ENCODE peak calls at places on chromosomes 7 and 10, in seven cellular contexts. Y is spleen, N is endothelial cell of umbilical vein, Q is Panc1, O is HL-60, V is K562, B is upper lobe of left lung. W is an unnamed sample.

GRCh38 chr7:953547-954327 is 743 bp downstream of the ADAP1 start:
- DNase-seq in Y (peak), N (no peak), Q (no peak), O (peak), V (no peak), B (peak), W (no peak)

GRCh38 chr7:7504910-7505704 is 30.6 kb downstream of the COL28A1 start:
- DNase-seq in Y (no peak), N (no peak), Q (no peak), O (no peak), V (no peak), B (no peak), W (no peak)

GRCh38 chr10:97445722-97446639 is at the start of the genes EXOSC1 and ZDHHC16:
- DNase-seq in Y (peak), N (peak), Q (peak), O (peak), V (peak), B (peak), W (peak)

GRCh38 chr7:107652642-107653041 is 8.0 kb upstream of the SLC26A4 start:
- DNase-seq in Y (no peak), N (no peak), Q (no peak), O (no peak), V (no peak), B (no peak), W (no peak)

GRCh38 chr10:126904807-126905686 is at the start of gene DOCK1:
- DNase-seq in Y (peak), N (peak), Q (no peak), O (no peak), V (no peak), B (peak), W (no peak)

GRCh38 chr7:133165001-133165400 is 83.1 kb upstream of the CHCHD3 start:
- DNase-seq in Y (no peak), N (no peak), Q (no peak), O (no peak), V (no peak), B (no peak), W (no peak)

GRCh38 chr10:58666024-58666423 is 153.4 kb downstream of the BICC1 start:
- DNase-seq in Y (no peak), N (no peak), Q (no peak), O (no peak), V (no peak), B (no peak), W (no peak)

GRCh38 chr10:32938554-32939061 is 19.4 kb downstream of the ITGB1 start:
- DNase-seq in Y (peak), N (no peak), Q (no peak), O (peak), V (peak), B (no peak), W (no peak)

GRCh38 chr7:48101880-48102448 is 12.9 kb downstream of the UPP1 start:
- DNase-seq in Y (no peak), N (no peak), Q (no peak), O (no peak), V (peak), B (no peak), W (peak)

GRCh38 chr10:22491480-22491879 is 146.2 kb downstream of the SPAG6 start:
- DNase-seq in Y (no peak), N (no peak), Q (no peak), O (no peak), V (no peak), B (no peak), W (peak)

GRCh38 chr10:81414038-81414437 is 461.0 kb upstream of the NRG3 start:
- DNase-seq in Y (no peak), N (peak), Q (no peak), O (no peak), V (no peak), B (no peak), W (no peak)

GRCh38 chr7:5451391-5451790 is 27.8 kb upstream of the TNRC18 start:
- DNase-seq in Y (no peak), N (no peak), Q (no peak), O (no peak), V (no peak), B (no peak), W (no peak)

GRCh38 chr10:95391570-95392249 is 100.9 kb upstream of the PDLIM1 start:
- DNase-seq in Y (no peak), N (no peak), Q (no peak), O (no peak), V (peak), B (no peak), W (no peak)

GRCh38 chr10:32946108-32946507 is 11.9 kb downstream of the ITGB1 start:
- DNase-seq in Y (no peak), N (no peak), Q (no peak), O (no peak), V (no peak), B (no peak), W (no peak)

GRCh38 chr7:37504791-37505190 is 56.1 kb upstream of the ELMO1 start:
- DNase-seq in Y (no peak), N (peak), Q (no peak), O (no peak), V (no peak), B (no peak), W (peak)

GRCh38 chr7:80597875-80598274 is 40.6 kb upstream of the CD36 start:
- DNase-seq in Y (no peak), N (no peak), Q (no peak), O (no peak), V (no peak), B (no peak), W (no peak)

GRCh38 chr10:34815174-34816066 is at the start of gene PARD3:
- DNase-seq in Y (peak), N (peak), Q (no peak), O (no peak), V (peak), B (peak), W (no peak)

GRCh38 chr7:87517136-87517805 is 41.8 kb upstream of the ABCB4 start:
- DNase-seq in Y (no peak), N (no peak), Q (no peak), O (peak), V (no peak), B (no peak), W (no peak)

GRCh38 chr7:28573751-28574295 is 161.5 kb downstream of the CREB5 start:
- DNase-seq in Y (no peak), N (no peak), Q (no peak), O (no peak), V (no peak), B (no peak), W (no peak)

GRCh38 chr10:112950714-112951348 is 784 bp downstream of the TCF7L2 start:
- DNase-seq in Y (peak), N (peak), Q (no peak), O (peak), V (peak), B (peak), W (no peak)

GRCh38 chr10:26439436-26440090 is 1.4 kb downstream of the APBB1IP start:
- DNase-seq in Y (no peak), N (no peak), Q (no peak), O (no peak), V (no peak), B (no peak), W (peak)

GRCh38 chr10:113765910-113766309 is 14.4 kb downstream of the PLEKHS1 start:
- DNase-seq in Y (no peak), N (no peak), Q (no peak), O (no peak), V (no peak), B (no peak), W (no peak)

GRCh38 chr7:156577645-156578577 is 62.7 kb upstream of the RNF32 start:
- DNase-seq in Y (no peak), N (no peak), Q (no peak), O (no peak), V (no peak), B (no peak), W (no peak)

GRCh38 chr10:72563327-72563932 is 62.4 kb downstream of the MICU1 start:
- DNase-seq in Y (no peak), N (peak), Q (no peak), O (peak), V (no peak), B (no peak), W (no peak)

GRCh38 chr10:29228586-29228985 is 60.3 kb upstream of the LYZL1 start:
- DNase-seq in Y (no peak), N (no peak), Q (no peak), O (no peak), V (no peak), B (no peak), W (no peak)

GRCh38 chr7:82760831-82761230 is 317.3 kb upstream of the CACNA2D1 start:
- DNase-seq in Y (no peak), N (no peak), Q (no peak), O (no peak), V (no peak), B (no peak), W (no peak)

GRCh38 chr7:45174966-45175765 is 17.6 kb downstream of the RAMP3 start:
- DNase-seq in Y (peak), N (no peak), Q (no peak), O (no peak), V (no peak), B (no peak), W (no peak)

GRCh38 chr7:15546272-15546792 is 15.5 kb downstream of the AGMO start:
- DNase-seq in Y (no peak), N (no peak), Q (no peak), O (no peak), V (no peak), B (no peak), W (no peak)

GRCh38 chr10:17847586-17848296 is 38.6 kb downstream of the MRC1 start:
- DNase-seq in Y (no peak), N (peak), Q (no peak), O (no peak), V (peak), B (no peak), W (no peak)

GRCh38 chr10:100730739-100731602 is 14.4 kb upstream of the PAX2 start:
- DNase-seq in Y (peak), N (no peak), Q (no peak), O (peak), V (no peak), B (peak), W (no peak)

GRCh38 chr10:45308707-45309106 is 6.7 kb downstream of the OR13A1 start:
- DNase-seq in Y (no peak), N (no peak), Q (no peak), O (peak), V (peak), B (no peak), W (no peak)

GRCh38 chr7:73746378-73746777 is 7.8 kb upstream of the ABHD11 start:
- DNase-seq in Y (no peak), N (no peak), Q (no peak), O (no peak), V (no peak), B (no peak), W (no peak)

GRCh38 chr7:123725586-123726171 is 23.1 kb downstream of the WASL start:
- DNase-seq in Y (no peak), N (no peak), Q (no peak), O (no peak), V (no peak), B (no peak), W (no peak)

GRCh38 chr10:70757856-70758255 is 27.3 kb downstream of the TBATA start:
- DNase-seq in Y (peak), N (no peak), Q (no peak), O (no peak), V (no peak), B (peak), W (no peak)

GRCh38 chr10:123009105-123009805 is 449 bp downstream of the ACADSB start:
- DNase-seq in Y (peak), N (peak), Q (no peak), O (peak), V (peak), B (peak), W (no peak)

GRCh38 chr10:74766501-74766900 is 59.9 kb upstream of the KAT6B start:
- DNase-seq in Y (no peak), N (no peak), Q (no peak), O (no peak), V (no peak), B (no peak), W (no peak)

GRCh38 chr7:2116086-2116810 is 116.5 kb downstream of the MAD1L1 start:
- DNase-seq in Y (no peak), N (no peak), Q (no peak), O (no peak), V (no peak), B (no peak), W (no peak)

GRCh38 chr10:71863203-71863602 is 12.2 kb upstream of the PSAP start:
- DNase-seq in Y (peak), N (no peak), Q (no peak), O (no peak), V (peak), B (no peak), W (no peak)

GRCh38 chr7:140661124-140661523 is 11.6 kb upstream of the ADCK2 start:
- DNase-seq in Y (no peak), N (no peak), Q (no peak), O (no peak), V (no peak), B (no peak), W (no peak)
- TF ChIP-seq CTCF in Y (no peak), N (no peak), Q (peak), O (no peak), V (peak), B (no peak), W (peak)

DNA sequence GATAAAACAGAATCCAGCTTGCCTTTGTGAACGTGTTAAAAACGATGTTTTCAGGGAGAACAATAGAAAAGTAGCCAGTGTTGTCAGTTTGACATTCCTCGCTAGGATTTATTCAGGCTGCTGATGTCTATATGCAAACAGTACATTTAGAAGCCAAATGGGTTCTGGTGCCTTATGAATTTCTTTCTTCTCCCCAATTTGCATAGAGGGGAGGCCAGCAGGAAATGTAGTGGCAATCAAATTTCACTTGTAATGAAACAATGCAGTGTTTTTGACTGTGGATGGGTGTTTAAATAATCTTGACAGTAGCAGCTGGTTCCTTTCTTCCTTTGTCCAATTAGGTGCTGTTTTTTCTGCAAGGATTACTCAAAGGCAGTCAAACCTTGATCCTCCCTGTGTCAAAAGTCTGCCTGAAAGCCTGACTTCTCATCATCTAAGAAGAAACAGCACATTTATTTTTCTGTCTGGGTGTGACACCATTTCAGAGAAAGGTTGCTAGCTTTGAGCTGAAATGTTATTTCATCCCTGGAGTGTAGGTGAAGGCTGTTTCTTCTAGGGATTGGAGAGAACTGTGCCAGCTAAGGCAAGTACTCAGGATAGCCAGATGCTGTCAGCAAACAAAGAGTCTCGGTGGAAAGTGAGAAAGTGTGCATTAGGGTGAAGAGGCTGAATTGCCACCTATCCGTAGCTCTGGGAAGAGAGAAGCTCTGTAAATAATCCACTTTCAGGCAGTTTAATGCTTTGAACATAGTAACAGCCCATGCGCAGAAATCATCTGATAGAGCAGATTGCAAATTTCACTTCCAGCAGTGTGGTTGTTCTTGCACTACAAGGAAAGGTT is 36.6 kb upstream of the ZNRF2 start:
- DNase-seq in Y (no peak), N (no peak), Q (no peak), O (no peak), V (no peak), B (no peak), W (no peak)
- TF ChIP-seq POLR2AphosphoS5 in Y (no peak), N (no peak), Q (no peak), O (no peak), V (no peak), B (no peak), W (no peak)

GRCh38 chr10:67665491-67665890 is 30.5 kb downstream of the CTNNA3 start:
- DNase-seq in Y (no peak), N (no peak), Q (peak), O (no peak), V (no peak), B (no peak), W (no peak)

GRCh38 chr10:67668448-67668847 is 27.5 kb downstream of the CTNNA3 start:
- DNase-seq in Y (no peak), N (peak), Q (no peak), O (no peak), V (no peak), B (no peak), W (no peak)

GRCh38 chr10:67663449-67664087 is 32.4 kb downstream of the CTNNA3 start:
- DNase-seq in Y (no peak), N (no peak), Q (no peak), O (no peak), V (no peak), B (peak), W (no peak)

GRCh38 chr10:67664936-67665335 is 31.1 kb downstream of the CTNNA3 start:
- DNase-seq in Y (no peak), N (no peak), Q (no peak), O (no peak), V (no peak), B (no peak), W (no peak)

GRCh38 chr10:67666416-67667043 is 29.5 kb downstream of the CTNNA3 start:
- DNase-seq in Y (no peak), N (peak), Q (peak), O (no peak), V (peak), B (no peak), W (no peak)
- TF ChIP-seq CTCF in Y (peak), N (peak), Q (peak), O (peak), V (peak), B (peak), W (peak)

GRCh38 chr7:17917842-17918241 is 22.5 kb downstream of the SNX13 start:
- DNase-seq in Y (no peak), N (no peak), Q (no peak), O (no peak), V (no peak), B (no peak), W (no peak)
- TF ChIP-seq POLR2AphosphoS5 in Y (no peak), N (no peak), Q (no peak), O (no peak), V (no peak), B (no peak), W (no peak)

GRCh38 chr7:75758491-75758890 is 13.5 kb downstream of the CCL26 start:
- DNase-seq in Y (no peak), N (no peak), Q (no peak), O (no peak), V (no peak), B (no peak), W (no peak)

GRCh38 chr7:75762350-75762917 is 9.6 kb downstream of the CCL26 start:
- DNase-seq in Y (no peak), N (peak), Q (peak), O (peak), V (peak), B (no peak), W (no peak)

GRCh38 chr7:75757860-75758259 is 14.2 kb downstream of the CCL26 start:
- DNase-seq in Y (no peak), N (no peak), Q (no peak), O (no peak), V (peak), B (no peak), W (no peak)

GRCh38 chr7:75757298-75757676 is 14.7 kb downstream of the CCL26 start:
- DNase-seq in Y (no peak), N (no peak), Q (no peak), O (no peak), V (no peak), B (no peak), W (no peak)

DNA sequence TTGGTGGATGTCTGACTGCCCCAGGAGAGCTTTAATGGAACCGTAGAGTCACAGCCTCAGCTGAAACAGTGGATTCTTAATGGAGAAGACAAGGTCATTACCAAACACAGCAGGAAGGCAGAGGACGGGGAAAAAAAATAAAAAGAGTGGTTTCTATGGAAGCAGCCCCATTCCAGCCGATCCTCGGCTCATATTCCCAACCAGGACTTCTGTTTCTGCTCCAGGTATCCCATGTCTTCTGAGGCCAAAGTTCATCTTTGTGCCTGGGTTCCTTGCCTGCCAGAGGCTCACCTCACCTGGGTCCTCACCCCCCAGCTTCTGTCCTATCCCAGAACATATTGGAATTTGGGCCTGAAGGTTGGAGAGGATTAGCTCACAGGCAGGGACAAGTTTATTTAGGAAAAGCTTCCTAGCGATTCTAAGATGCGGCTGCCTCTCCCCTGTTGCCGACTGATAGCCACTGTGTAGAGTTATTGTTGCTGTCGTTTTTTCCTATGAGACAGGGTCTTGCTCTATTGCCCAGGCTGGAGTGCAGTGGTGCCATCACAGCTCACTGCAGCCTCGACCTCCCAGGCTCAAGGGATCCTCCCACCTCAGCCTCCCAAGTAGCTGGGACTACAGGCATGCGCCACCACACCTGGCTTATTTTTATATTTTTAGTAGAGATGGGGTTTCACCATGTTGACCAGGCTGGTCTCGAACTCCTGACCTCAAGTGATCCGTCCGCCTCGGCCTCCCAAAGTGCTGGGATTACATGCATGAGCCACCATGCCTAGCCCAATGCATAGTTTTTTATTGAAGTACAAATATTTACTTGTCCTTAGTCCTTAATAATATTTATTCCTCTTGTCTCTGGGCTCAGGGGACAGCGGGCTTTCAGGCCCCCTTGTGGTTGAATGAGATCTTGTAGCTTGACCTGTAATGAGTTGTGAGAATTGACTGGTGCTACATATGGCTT is 15.4 kb downstream of the CCL26 start:
- DNase-seq in Y (no peak), N (peak), Q (no peak), O (peak), V (peak), B (no peak), W (no peak)
- TF ChIP-seq CTCF in Y (peak), N (peak), Q (no peak), O (peak), V (peak), B (peak), W (peak)

DNA sequence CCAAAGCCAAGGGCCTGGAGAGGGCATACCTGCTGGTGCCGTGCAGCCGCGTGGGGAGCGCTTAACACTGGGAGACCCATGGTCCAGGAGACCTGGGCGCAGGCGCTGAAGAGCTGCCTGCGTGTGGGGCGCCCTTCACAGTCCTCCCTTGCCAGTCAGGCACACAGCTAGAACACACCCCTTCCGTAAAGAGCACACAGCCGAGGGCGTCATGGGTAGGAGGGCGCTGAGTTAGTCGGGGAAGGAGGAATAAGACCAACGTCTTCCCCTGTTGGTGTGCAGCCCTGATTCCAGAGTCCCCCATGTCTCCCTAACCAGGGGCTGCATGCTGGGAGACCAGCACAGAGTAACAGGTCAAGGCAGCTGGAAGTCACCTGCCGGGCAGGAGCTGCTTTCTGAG is 273.9 kb downstream of the USP6NL start:
- DNase-seq in Y (peak), N (no peak), Q (no peak), O (peak), V (no peak), B (peak), W (no peak)
- TF ChIP-seq POLR2AphosphoS5 in Y (peak), N (no peak), Q (no peak), O (no peak), V (no peak), B (no peak), W (no peak)